ENCODE peak calls at places on chromosomes 6 and 20, in ten cellular contexts. One of them, this sample, is unnamed.

GRCh38 chr6:160697826-160698225 is 4.2 kb upstream of the PLG start:
- DNase-seq in fibroblast of pulmonary artery: no peak
- DNase-seq in left ventricle myocardium inferior: no peak
- DNase-seq in CD8-positive, alpha-beta T cell: no peak
- DNase-seq in heart left ventricle: no peak
- DNase-seq in MM.1S: no peak
- DNase-seq in GM06990: no peak
- DNase-seq in psoas muscle: no peak
- DNase-seq in type B pancreatic cell: no peak
- DNase-seq in uterus: no peak
- DNase-seq in this sample: no peak

GRCh38 chr20:32453467-32454163 is 95.5 kb downstream of the ASXL1 start:
- DNase-seq in fibroblast of pulmonary artery: no peak
- DNase-seq in left ventricle myocardium inferior: peak
- DNase-seq in CD8-positive, alpha-beta T cell: no peak
- DNase-seq in heart left ventricle: no peak
- DNase-seq in MM.1S: no peak
- DNase-seq in GM06990: no peak
- DNase-seq in psoas muscle: peak
- DNase-seq in type B pancreatic cell: no peak
- DNase-seq in uterus: no peak
- DNase-seq in this sample: no peak

GRCh38 chr6:36312854-36313627 is 23.6 kb downstream of the BNIP5 start:
- DNase-seq in fibroblast of pulmonary artery: no peak
- DNase-seq in left ventricle myocardium inferior: no peak
- DNase-seq in CD8-positive, alpha-beta T cell: no peak
- DNase-seq in heart left ventricle: no peak
- DNase-seq in MM.1S: no peak
- DNase-seq in GM06990: peak
- DNase-seq in psoas muscle: no peak
- DNase-seq in type B pancreatic cell: no peak
- DNase-seq in uterus: no peak
- DNase-seq in this sample: peak

GRCh38 chr6:75431379-75431778 is 62.2 kb downstream of the FILIP1 start:
- DNase-seq in fibroblast of pulmonary artery: no peak
- DNase-seq in left ventricle myocardium inferior: peak
- DNase-seq in CD8-positive, alpha-beta T cell: no peak
- DNase-seq in heart left ventricle: peak
- DNase-seq in MM.1S: peak
- DNase-seq in GM06990: no peak
- DNase-seq in psoas muscle: peak
- DNase-seq in type B pancreatic cell: no peak
- DNase-seq in uterus: no peak
- DNase-seq in this sample: no peak

GRCh38 chr6:128065072-128065471 is 164.2 kb upstream of the THEMIS start:
- DNase-seq in fibroblast of pulmonary artery: no peak
- DNase-seq in left ventricle myocardium inferior: no peak
- DNase-seq in CD8-positive, alpha-beta T cell: no peak
- DNase-seq in heart left ventricle: no peak
- DNase-seq in MM.1S: no peak
- DNase-seq in GM06990: no peak
- DNase-seq in psoas muscle: no peak
- DNase-seq in type B pancreatic cell: no peak
- DNase-seq in uterus: no peak
- DNase-seq in this sample: no peak

GRCh38 chr6:108157972-108158441 is 7.8 kb upstream of the NR2E1 start:
- DNase-seq in fibroblast of pulmonary artery: no peak
- DNase-seq in left ventricle myocardium inferior: no peak
- DNase-seq in CD8-positive, alpha-beta T cell: no peak
- DNase-seq in heart left ventricle: no peak
- DNase-seq in MM.1S: no peak
- DNase-seq in GM06990: no peak
- DNase-seq in psoas muscle: no peak
- DNase-seq in type B pancreatic cell: no peak
- DNase-seq in uterus: no peak
- DNase-seq in this sample: peak

GRCh38 chr6:13769655-13770053 is 44.7 kb downstream of the MCUR1 start:
- DNase-seq in fibroblast of pulmonary artery: no peak
- DNase-seq in left ventricle myocardium inferior: no peak
- DNase-seq in CD8-positive, alpha-beta T cell: no peak
- DNase-seq in heart left ventricle: no peak
- DNase-seq in MM.1S: no peak
- DNase-seq in GM06990: no peak
- DNase-seq in psoas muscle: no peak
- DNase-seq in type B pancreatic cell: no peak
- DNase-seq in uterus: no peak
- DNase-seq in this sample: no peak

GRCh38 chr6:29845405-29846006 is 17.9 kb downstream of the HLA-G start:
- DNase-seq in fibroblast of pulmonary artery: no peak
- DNase-seq in left ventricle myocardium inferior: no peak
- DNase-seq in CD8-positive, alpha-beta T cell: no peak
- DNase-seq in heart left ventricle: no peak
- DNase-seq in MM.1S: no peak
- DNase-seq in GM06990: no peak
- DNase-seq in psoas muscle: no peak
- DNase-seq in type B pancreatic cell: no peak
- DNase-seq in uterus: no peak
- DNase-seq in this sample: no peak

GRCh38 chr20:47051936-47052566 is 157.4 kb downstream of the EYA2 start:
- DNase-seq in fibroblast of pulmonary artery: no peak
- DNase-seq in left ventricle myocardium inferior: no peak
- DNase-seq in CD8-positive, alpha-beta T cell: no peak
- DNase-seq in heart left ventricle: no peak
- DNase-seq in MM.1S: no peak
- DNase-seq in GM06990: no peak
- DNase-seq in psoas muscle: no peak
- DNase-seq in type B pancreatic cell: no peak
- DNase-seq in uterus: no peak
- DNase-seq in this sample: no peak

GRCh38 chr6:52534363-52534762 is 42.5 kb downstream of the TRAM2 start:
- DNase-seq in fibroblast of pulmonary artery: no peak
- DNase-seq in left ventricle myocardium inferior: no peak
- DNase-seq in CD8-positive, alpha-beta T cell: no peak
- DNase-seq in heart left ventricle: no peak
- DNase-seq in MM.1S: no peak
- DNase-seq in GM06990: no peak
- DNase-seq in psoas muscle: no peak
- DNase-seq in type B pancreatic cell: no peak
- DNase-seq in uterus: no peak
- DNase-seq in this sample: no peak

GRCh38 chr6:136012198-136012884 is 160.8 kb downstream of the PDE7B start:
- DNase-seq in fibroblast of pulmonary artery: peak
- DNase-seq in left ventricle myocardium inferior: no peak
- DNase-seq in CD8-positive, alpha-beta T cell: no peak
- DNase-seq in heart left ventricle: no peak
- DNase-seq in MM.1S: no peak
- DNase-seq in GM06990: no peak
- DNase-seq in psoas muscle: no peak
- DNase-seq in type B pancreatic cell: no peak
- DNase-seq in uterus: no peak
- DNase-seq in this sample: no peak

GRCh38 chr6:138007014-138007472 is 100.2 kb downstream of the PERP start:
- DNase-seq in fibroblast of pulmonary artery: peak
- DNase-seq in left ventricle myocardium inferior: no peak
- DNase-seq in CD8-positive, alpha-beta T cell: no peak
- DNase-seq in heart left ventricle: no peak
- DNase-seq in MM.1S: peak
- DNase-seq in GM06990: no peak
- DNase-seq in psoas muscle: no peak
- DNase-seq in type B pancreatic cell: no peak
- DNase-seq in uterus: no peak
- DNase-seq in this sample: peak

GRCh38 chr20:53993310-53993709 is 77.1 kb downstream of the BCAS1 start:
- DNase-seq in fibroblast of pulmonary artery: no peak
- DNase-seq in left ventricle myocardium inferior: no peak
- DNase-seq in CD8-positive, alpha-beta T cell: no peak
- DNase-seq in heart left ventricle: no peak
- DNase-seq in MM.1S: no peak
- DNase-seq in GM06990: no peak
- DNase-seq in psoas muscle: no peak
- DNase-seq in type B pancreatic cell: no peak
- DNase-seq in uterus: no peak
- DNase-seq in this sample: no peak

GRCh38 chr6:38018755-38019165 is 199.2 kb downstream of the ZFAND3 start:
- DNase-seq in fibroblast of pulmonary artery: no peak
- DNase-seq in left ventricle myocardium inferior: no peak
- DNase-seq in CD8-positive, alpha-beta T cell: no peak
- DNase-seq in heart left ventricle: no peak
- DNase-seq in MM.1S: no peak
- DNase-seq in GM06990: no peak
- DNase-seq in psoas muscle: no peak
- DNase-seq in type B pancreatic cell: no peak
- DNase-seq in uterus: no peak
- DNase-seq in this sample: no peak

GRCh38 chr6:50907565-50907964 is 88.9 kb downstream of the TFAP2B start:
- DNase-seq in fibroblast of pulmonary artery: no peak
- DNase-seq in left ventricle myocardium inferior: no peak
- DNase-seq in CD8-positive, alpha-beta T cell: no peak
- DNase-seq in heart left ventricle: no peak
- DNase-seq in MM.1S: no peak
- DNase-seq in GM06990: no peak
- DNase-seq in psoas muscle: no peak
- DNase-seq in type B pancreatic cell: no peak
- DNase-seq in uterus: no peak
- DNase-seq in this sample: no peak

GRCh38 chr6:47633141-47633540 is 65.2 kb upstream of the ADGRF4 start:
- DNase-seq in fibroblast of pulmonary artery: peak
- DNase-seq in left ventricle myocardium inferior: no peak
- DNase-seq in CD8-positive, alpha-beta T cell: no peak
- DNase-seq in heart left ventricle: no peak
- DNase-seq in MM.1S: no peak
- DNase-seq in GM06990: no peak
- DNase-seq in psoas muscle: no peak
- DNase-seq in type B pancreatic cell: no peak
- DNase-seq in uterus: no peak
- DNase-seq in this sample: no peak
- TF ChIP-seq CTCF in fibroblast of pulmonary artery: no peak
- TF ChIP-seq CTCF in left ventricle myocardium inferior: no peak
- TF ChIP-seq CTCF in CD8-positive, alpha-beta T cell: no peak
- TF ChIP-seq CTCF in heart left ventricle: peak
- TF ChIP-seq CTCF in MM.1S: no peak
- TF ChIP-seq CTCF in GM06990: no peak
- TF ChIP-seq CTCF in psoas muscle: no peak
- TF ChIP-seq CTCF in type B pancreatic cell: no peak
- TF ChIP-seq CTCF in uterus: no peak
- TF ChIP-seq CTCF in this sample: peak

DNA sequence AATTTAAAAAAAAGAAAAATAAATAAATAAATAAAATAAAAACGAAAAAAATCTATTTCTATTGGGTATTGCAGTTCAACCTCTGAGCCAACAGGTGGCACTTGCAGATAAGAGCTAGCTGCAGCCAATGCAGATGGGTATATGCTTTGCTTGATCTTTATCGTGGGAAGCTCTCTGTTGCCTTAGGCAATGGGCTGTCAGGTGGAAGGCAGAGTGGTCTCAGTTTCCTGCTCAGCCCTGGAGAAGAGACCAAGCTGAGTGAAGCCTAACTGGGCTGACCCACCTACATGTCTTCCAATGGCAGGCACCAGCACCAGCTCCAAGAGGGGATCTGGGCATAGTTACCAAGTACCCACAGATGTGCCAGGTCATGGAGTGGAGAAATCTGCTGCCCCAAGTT is 95.0 kb downstream of the AK9 start:
- DNase-seq in fibroblast of pulmonary artery: peak
- DNase-seq in left ventricle myocardium inferior: no peak
- DNase-seq in CD8-positive, alpha-beta T cell: no peak
- DNase-seq in heart left ventricle: no peak
- DNase-seq in MM.1S: peak
- DNase-seq in GM06990: peak
- DNase-seq in psoas muscle: no peak
- DNase-seq in type B pancreatic cell: no peak
- DNase-seq in uterus: no peak
- DNase-seq in this sample: peak
- TF ChIP-seq CTCF in fibroblast of pulmonary artery: peak
- TF ChIP-seq CTCF in left ventricle myocardium inferior: no peak
- TF ChIP-seq CTCF in CD8-positive, alpha-beta T cell: peak
- TF ChIP-seq CTCF in heart left ventricle: no peak
- TF ChIP-seq CTCF in MM.1S: peak
- TF ChIP-seq CTCF in GM06990: peak
- TF ChIP-seq CTCF in psoas muscle: no peak
- TF ChIP-seq CTCF in type B pancreatic cell: peak
- TF ChIP-seq CTCF in uterus: no peak
- TF ChIP-seq CTCF in this sample: peak

GRCh38 chr20:63520594-63520938 is at the start of gene PPDPF:
- DNase-seq in fibroblast of pulmonary artery: peak
- DNase-seq in left ventricle myocardium inferior: peak
- DNase-seq in CD8-positive, alpha-beta T cell: peak
- DNase-seq in heart left ventricle: no peak
- DNase-seq in MM.1S: peak
- DNase-seq in GM06990: peak
- DNase-seq in psoas muscle: peak
- DNase-seq in type B pancreatic cell: peak
- DNase-seq in uterus: peak
- DNase-seq in this sample: peak

GRCh38 chr20:63520939-63521601 is 505 bp downstream of the PPDPF start:
- DNase-seq in fibroblast of pulmonary artery: peak
- DNase-seq in left ventricle myocardium inferior: peak
- DNase-seq in CD8-positive, alpha-beta T cell: peak
- DNase-seq in heart left ventricle: peak
- DNase-seq in MM.1S: peak
- DNase-seq in GM06990: peak
- DNase-seq in psoas muscle: peak
- DNase-seq in type B pancreatic cell: peak
- DNase-seq in uterus: peak
- DNase-seq in this sample: peak

GRCh38 chr20:63518351-63518861 is 2.2 kb upstream of the PPDPF start:
- DNase-seq in fibroblast of pulmonary artery: no peak
- DNase-seq in left ventricle myocardium inferior: no peak
- DNase-seq in CD8-positive, alpha-beta T cell: no peak
- DNase-seq in heart left ventricle: peak
- DNase-seq in MM.1S: no peak
- DNase-seq in GM06990: peak
- DNase-seq in psoas muscle: peak
- DNase-seq in type B pancreatic cell: no peak
- DNase-seq in uterus: no peak
- DNase-seq in this sample: no peak

GRCh38 chr20:63518946-63519764 is 1.4 kb upstream of the PPDPF start:
- DNase-seq in fibroblast of pulmonary artery: no peak
- DNase-seq in left ventricle myocardium inferior: no peak
- DNase-seq in CD8-positive, alpha-beta T cell: no peak
- DNase-seq in heart left ventricle: peak
- DNase-seq in MM.1S: no peak
- DNase-seq in GM06990: peak
- DNase-seq in psoas muscle: peak
- DNase-seq in type B pancreatic cell: peak
- DNase-seq in uterus: no peak
- DNase-seq in this sample: no peak

GRCh38 chr20:63519765-63520593 is 586 bp upstream of the PPDPF start:
- DNase-seq in fibroblast of pulmonary artery: peak
- DNase-seq in left ventricle myocardium inferior: peak
- DNase-seq in CD8-positive, alpha-beta T cell: peak
- DNase-seq in heart left ventricle: peak
- DNase-seq in MM.1S: no peak
- DNase-seq in GM06990: peak
- DNase-seq in psoas muscle: peak
- DNase-seq in type B pancreatic cell: no peak
- DNase-seq in uterus: peak
- DNase-seq in this sample: peak
- TF ChIP-seq CTCF in fibroblast of pulmonary artery: no peak
- TF ChIP-seq CTCF in left ventricle myocardium inferior: peak
- TF ChIP-seq CTCF in CD8-positive, alpha-beta T cell: peak
- TF ChIP-seq CTCF in heart left ventricle: peak
- TF ChIP-seq CTCF in MM.1S: peak
- TF ChIP-seq CTCF in GM06990: no peak
- TF ChIP-seq CTCF in psoas muscle: peak
- TF ChIP-seq CTCF in type B pancreatic cell: peak
- TF ChIP-seq CTCF in uterus: peak
- TF ChIP-seq CTCF in this sample: peak

GRCh38 chr6:17666646-17667045 is 40.1 kb downstream of the NUP153 start:
- DNase-seq in fibroblast of pulmonary artery: no peak
- DNase-seq in left ventricle myocardium inferior: no peak
- DNase-seq in CD8-positive, alpha-beta T cell: no peak
- DNase-seq in heart left ventricle: no peak
- DNase-seq in MM.1S: no peak
- DNase-seq in GM06990: no peak
- DNase-seq in psoas muscle: no peak
- DNase-seq in type B pancreatic cell: no peak
- DNase-seq in uterus: no peak
- DNase-seq in this sample: no peak
- TF ChIP-seq CTCF in fibroblast of pulmonary artery: no peak
- TF ChIP-seq CTCF in left ventricle myocardium inferior: no peak
- TF ChIP-seq CTCF in CD8-positive, alpha-beta T cell: no peak
- TF ChIP-seq CTCF in heart left ventricle: no peak
- TF ChIP-seq CTCF in MM.1S: no peak
- TF ChIP-seq CTCF in GM06990: no peak
- TF ChIP-seq CTCF in psoas muscle: no peak
- TF ChIP-seq CTCF in type B pancreatic cell: no peak
- TF ChIP-seq CTCF in uterus: no peak
- TF ChIP-seq CTCF in this sample: no peak